ENCODE peak calls at places on chromosomes 12 and 14, in four cellular contexts. L, Z, H and G are unnamed samples.

GRCh38 chr14:75559451-75560187 is 18.8 kb upstream of the FLVCR2 start:
- DNase-seq in L (peak; percentile 65), Z (no peak), H (no peak), G (no peak)

GRCh38 chr12:6771091-6771495 is 1.2 kb upstream of the LAG3 start:
- DNase-seq in L (no peak), Z (no peak), H (no peak), G (no peak)

GRCh38 chr12:43109626-43110345 is 442.2 kb downstream of the ADAMTS20 start:
- DNase-seq in L (no peak), Z (no peak), H (no peak), G (no peak)

GRCh38 chr14:22071001-22071400 is 397.4 kb upstream of the OR4E1 start:
- DNase-seq in L (no peak), Z (peak; percentile 83), H (no peak), G (no peak)

GRCh38 chr12:75390156-75390898 is 562 bp upstream of the GLIPR1L2 start:
- DNase-seq in L (no peak), Z (no peak), H (no peak), G (no peak)

GRCh38 chr14:69087061-69087461 is 65.9 kb downstream of the DCAF5 start:
- DNase-seq in L (peak; percentile 59), Z (no peak), H (no peak), G (no peak)

GRCh38 chr14:91317381-91318313 is 73.1 kb upstream of the GPR68 start:
- DNase-seq in L (no peak), Z (peak; percentile 93), H (peak; percentile 32), G (no peak)

GRCh38 chr12:120145164-120145563 is 28.6 kb upstream of the RAB35 start:
- DNase-seq in L (no peak), Z (no peak), H (no peak), G (no peak)

GRCh38 chr14:77154421-77154820 is 12.8 kb upstream of the ZDHHC22 start:
- DNase-seq in L (no peak), Z (peak; percentile 19), H (no peak), G (no peak)

GRCh38 chr12:4454315-4454860 is 8.8 kb upstream of the FGF6 start:
- DNase-seq in L (no peak), Z (no peak), H (no peak), G (no peak)

GRCh38 chr14:70011098-70011497 is 131.9 kb downstream of the SMOC1 start:
- DNase-seq in L (no peak), Z (no peak), H (no peak), G (no peak)

GRCh38 chr14:24207104-24207543 is 1.6 kb downstream of the TSSK4 start:
- DNase-seq in L (no peak), Z (no peak), H (no peak), G (no peak)

GRCh38 chr12:34387711-34388635 is 365.7 kb downstream of the ALG10 start:
- DNase-seq in L (no peak), Z (no peak), H (no peak), G (no peak)

GRCh38 chr12:104694161-104694560 is 237.4 kb downstream of the CHST11 start:
- DNase-seq in L (peak; percentile 34), Z (no peak), H (no peak), G (no peak)

GRCh38 chr12:70994217-70994788 is 73.8 kb upstream of the PTPRR start:
- DNase-seq in L (peak; percentile 94), Z (no peak), H (no peak), G (no peak)

GRCh38 chr12:106171117-106171750 is 32.5 kb upstream of the NUAK1 start:
- DNase-seq in L (peak; percentile 35), Z (no peak), H (no peak), G (no peak)

GRCh38 chr14:30296956-30297405 is 262.0 kb upstream of the G2E3 start:
- DNase-seq in L (no peak), Z (no peak), H (no peak), G (no peak)

GRCh38 chr12:132605055-132605441 is 5.3 kb downstream of the LRCOL1 start:
- DNase-seq in L (no peak), Z (no peak), H (no peak), G (no peak)

GRCh38 chr12:12804432-12804886 is 8.7 kb upstream of the DDX47 start:
- DNase-seq in L (peak; percentile 93), Z (no peak), H (no peak), G (no peak)

DNA sequence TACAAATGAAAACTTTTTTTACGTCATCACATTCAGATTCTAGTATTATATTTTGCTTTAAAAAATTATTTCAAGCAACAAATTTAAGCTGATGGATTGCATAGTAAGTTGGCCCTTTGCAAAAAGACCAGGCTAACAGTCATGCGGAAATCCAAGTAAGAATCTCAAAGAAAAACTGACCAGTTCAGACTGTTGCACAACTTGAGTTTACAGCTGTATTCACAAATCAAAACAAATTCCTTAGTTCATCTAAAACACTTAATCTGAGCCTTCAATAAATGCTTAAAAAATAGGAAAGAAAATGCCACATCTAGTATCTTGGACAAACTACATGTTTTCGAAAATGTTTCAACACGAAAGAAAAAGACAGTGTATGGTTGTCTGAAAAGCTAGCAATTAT is 847 bp downstream of the CCDC59 start:
- DNase-seq in L (no peak), Z (no peak), H (no peak), G (no peak)
- TF ChIP-seq CTCF in L (no peak), Z (no peak), H (no peak), G (no peak)

GRCh38 chr12:14810167-14810952 is 3.6 kb downstream of the SMCO3 start:
- DNase-seq in L (no peak), Z (no peak), H (no peak), G (no peak)
- H3K4me3 ChIP-seq in L (no peak overlapping the region), Z (no peak overlapping the region), H (no peak overlapping the region), G (no peak overlapping the region)

DNA sequence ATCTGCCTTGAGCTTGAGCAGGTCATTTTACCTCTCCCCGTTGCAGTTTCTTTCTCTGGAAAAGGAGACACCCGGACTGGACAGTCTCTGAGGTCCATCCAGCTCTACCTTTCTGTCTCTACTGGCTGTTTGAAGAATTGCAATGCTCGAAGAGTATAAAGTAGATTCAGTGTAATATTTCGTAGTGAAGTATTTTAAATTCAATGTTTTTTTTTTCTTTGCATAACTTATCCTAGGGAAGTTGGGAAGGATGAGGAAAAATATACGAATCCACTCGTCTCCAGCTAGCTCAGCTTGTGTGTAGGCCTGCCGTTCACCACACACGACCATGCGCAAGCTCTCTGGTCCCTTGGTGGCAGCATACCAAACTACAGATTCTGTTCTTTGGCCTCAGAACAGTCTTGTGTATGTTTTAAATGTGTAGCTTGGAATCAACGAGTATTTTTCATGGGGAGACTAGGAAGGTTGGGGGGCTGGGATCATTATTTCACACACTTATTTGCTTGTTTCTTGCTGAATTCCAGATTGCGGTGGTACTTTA is 307.9 kb downstream of the CACNA1C start:
- DNase-seq in L (no peak), Z (peak; percentile 26), H (no peak), G (no peak)
- TF ChIP-seq CTCF in L (peak; percentile 26), Z (peak; percentile 25), H (no peak), G (peak; percentile 25)

GRCh38 chr14:63642229-63642611 is 549 bp upstream of the WDR89 start:
- DNase-seq in L (peak; percentile 94), Z (peak; percentile 93), H (peak; percentile 62), G (peak; percentile 67)
- H3K4me3 ChIP-seq in L (peak overlapping the region; percentile 69), Z (peak overlapping the region; percentile 81), H (peak overlapping the region; percentile 79), G (peak overlapping the region; percentile 87)

GRCh38 chr12:109817627-109818231 is 15.5 kb downstream of the TRPV4 start:
- DNase-seq in L (no peak), Z (no peak), H (no peak), G (no peak)
- TF ChIP-seq CTCF in L (no peak), Z (no peak), H (no peak), G (no peak)

GRCh38 chr14:95098984-95099599 is 58.2 kb downstream of the DICER1 start:
- DNase-seq in L (peak; percentile 81), Z (peak; percentile 65), H (no peak), G (no peak)

GRCh38 chr14:95097385-95097784 is 59.9 kb downstream of the DICER1 start:
- DNase-seq in L (peak; percentile 81), Z (no peak), H (no peak), G (no peak)

GRCh38 chr14:95096476-95096875 is 60.9 kb downstream of the DICER1 start:
- DNase-seq in L (no peak), Z (no peak), H (no peak), G (no peak)

GRCh38 chr14:95092723-95093122 is 64.6 kb downstream of the DICER1 start:
- DNase-seq in L (no peak), Z (no peak), H (no peak), G (no peak)

DNA sequence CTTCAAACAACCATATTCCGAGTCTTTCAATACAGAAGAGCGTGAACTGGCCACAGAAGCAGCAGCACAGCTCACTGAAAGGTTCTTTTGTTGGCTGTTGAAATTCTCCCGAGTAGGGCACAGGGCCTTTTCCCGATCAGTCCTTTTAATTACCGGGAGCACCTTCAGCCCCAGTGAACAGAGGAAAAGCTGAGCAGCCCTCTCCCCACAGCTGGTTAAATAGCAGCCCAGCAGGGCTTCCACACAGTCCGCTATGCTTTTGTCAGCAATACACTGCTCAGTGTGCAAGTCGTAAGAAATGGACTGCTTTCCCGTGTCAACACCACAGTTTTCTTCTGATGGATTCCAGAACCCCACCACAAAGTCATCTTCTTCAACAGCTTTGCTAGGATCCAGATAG is 61.3 kb downstream of the DICER1 start:
- DNase-seq in L (no peak), Z (no peak), H (no peak), G (no peak)
- H3K4me3 ChIP-seq in L (no peak overlapping the region), Z (no peak overlapping the region), H (no peak overlapping the region), G (no peak overlapping the region)

GRCh38 chr12:128190614-128191013 is 76.4 kb upstream of the TMEM132C start:
- DNase-seq in L (no peak), Z (no peak), H (no peak), G (no peak)
- TF ChIP-seq CTCF in L (no peak), Z (no peak), H (no peak), G (no peak)

DNA sequence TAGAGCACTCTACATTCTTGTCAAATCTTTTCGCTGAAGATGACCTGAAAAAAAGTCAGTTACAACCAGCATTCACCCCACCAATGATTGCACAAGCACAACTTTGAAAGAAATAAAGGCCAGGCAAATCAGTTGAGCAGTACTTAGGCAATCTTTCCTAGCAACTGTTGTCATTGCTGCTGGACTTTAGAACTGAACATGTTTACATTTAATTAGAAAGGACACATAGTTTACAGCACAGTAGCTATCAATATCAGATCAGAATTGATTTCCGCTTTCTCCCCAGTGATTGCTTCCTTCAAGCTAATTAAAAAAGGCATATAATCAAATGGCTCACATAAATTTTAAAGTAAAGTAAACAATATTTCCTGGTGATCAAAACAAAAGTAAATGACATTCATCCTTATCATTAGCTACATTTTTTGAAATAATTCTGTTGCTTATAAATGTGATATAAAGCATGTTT is 128.4 kb downstream of the FOXA1 start:
- DNase-seq in L (no peak), Z (no peak), H (no peak), G (no peak)
- H3K4me3 ChIP-seq in L (no peak overlapping the region), Z (no peak overlapping the region), H (no peak overlapping the region), G (no peak overlapping the region)

DNA sequence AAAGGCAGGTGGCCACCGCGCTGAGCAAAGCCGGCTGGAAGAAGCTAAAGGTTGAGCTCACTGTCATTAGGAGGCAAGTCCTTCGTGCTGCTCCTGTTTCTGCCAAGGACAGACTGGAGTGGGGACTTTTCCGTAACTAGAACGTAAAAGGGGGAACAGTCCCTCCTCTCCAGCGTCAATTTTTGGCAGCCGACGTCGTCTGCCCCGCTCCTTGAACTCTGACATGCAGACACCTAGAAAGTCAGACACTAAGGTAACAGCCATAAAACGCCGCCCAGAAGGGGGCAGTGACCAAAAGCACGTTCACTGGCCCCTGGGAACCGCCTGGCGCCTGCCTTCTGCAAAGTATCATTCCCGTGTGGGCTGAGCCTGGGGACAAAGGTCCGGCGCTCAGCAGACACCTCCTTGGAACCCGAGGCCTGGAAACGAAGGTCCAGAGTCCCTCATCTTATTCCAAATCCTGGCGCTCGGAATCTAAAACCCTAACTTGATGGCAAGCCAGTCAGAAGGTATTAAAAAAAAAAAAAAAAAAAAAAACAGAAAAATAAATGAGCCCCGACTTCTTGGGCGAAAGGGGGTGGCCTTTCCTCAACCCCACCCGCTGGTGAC is 1.1 kb upstream of the LRP1 start:
- DNase-seq in L (no peak), Z (peak; percentile 93), H (no peak), G (no peak)
- TF ChIP-seq CTCF in L (peak; percentile 40), Z (peak; percentile 16), H (peak; percentile 21), G (peak; percentile 25)

GRCh38 chr14:104151546-104152245 is 13.3 kb downstream of the KIF26A start:
- DNase-seq in L (no peak), Z (no peak), H (no peak), G (no peak)
- H3K4me3 ChIP-seq in L (no peak overlapping the region), Z (no peak overlapping the region), H (no peak overlapping the region), G (no peak overlapping the region)